ENCODE peak calls at places on chromosomes 2 and 18, in ten cellular contexts. Y, D, P, X, G, Q, I, H, O and T are unnamed samples.

GRCh38 chr2:239025951-239026461 is 178.1 kb downstream of the TWIST2 start:
- DNase-seq in G (no peak), P (no peak), H (no peak), O (no peak), D (no peak), X (no peak), Q (no peak), I (no peak), Y (no peak), T (no peak)

GRCh38 chr2:26978061-26978596 is 7.7 kb downstream of the MAPRE3 start:
- DNase-seq in D (no peak), P (peak), O (no peak), I (no peak), Y (no peak), X (no peak), H (peak), Q (no peak), G (no peak), T (no peak)

GRCh38 chr2:164757934-164758695 is 83.5 kb downstream of the COBLL1 start:
- DNase-seq in D (peak), Q (peak), I (no peak), G (no peak), Y (no peak), X (peak), H (no peak), O (no peak), P (peak), T (no peak)

GRCh38 chr18:36095936-36096519 is 28.7 kb upstream of the RPRD1A start:
- DNase-seq in I (no peak), P (no peak), D (peak), Y (peak), G (no peak), O (no peak), H (peak), Q (peak), X (peak), T (no peak)

GRCh38 chr2:207115715-207116364 is 49.9 kb downstream of the KLF7 start:
- DNase-seq in Y (no peak), P (no peak), Q (peak), O (no peak), X (no peak), H (no peak), I (no peak), D (no peak), G (no peak), T (peak)

GRCh38 chr2:235934059-235934896 is 233.9 kb downstream of the GBX2 start:
- DNase-seq in X (no peak), I (no peak), D (no peak), O (peak), Q (peak), Y (no peak), H (no peak), G (no peak), P (no peak), T (no peak)

GRCh38 chr2:76672798-76673197 is 849.4 kb downstream of the LRRTM4 start:
- DNase-seq in G (no peak), D (no peak), I (no peak), O (no peak), X (no peak), H (no peak), Y (no peak), Q (no peak), P (no peak), T (no peak)

GRCh38 chr18:29191263-29191662 is 1014.3 kb upstream of the CDH2 start:
- DNase-seq in P (no peak), D (peak), G (no peak), X (peak), O (no peak), H (no peak), Y (no peak), I (no peak), Q (peak), T (no peak)

GRCh38 chr2:113762377-113763118 is 6.1 kb upstream of the SLC35F5 start:
- DNase-seq in G (no peak), I (no peak), H (no peak), D (no peak), P (no peak), O (no peak), Y (no peak), Q (peak), X (no peak), T (no peak)

GRCh38 chr18:11579916-11580315 is 29.5 kb upstream of the SLC35G4 start:
- DNase-seq in P (no peak), Q (no peak), Y (no peak), X (no peak), I (no peak), D (no peak), H (no peak), O (no peak), G (no peak), T (no peak)

GRCh38 chr2:53417385-53417784 is 350.2 kb upstream of the CHAC2 start:
- DNase-seq in P (no peak), O (no peak), H (no peak), I (no peak), D (no peak), Y (no peak), Q (no peak), G (no peak), X (no peak), T (no peak)

GRCh38 chr18:51390695-51391094 is 193.2 kb upstream of the MEX3C start:
- DNase-seq in H (no peak), D (no peak), Q (no peak), X (no peak), I (no peak), G (no peak), O (no peak), P (no peak), Y (no peak), T (no peak)

GRCh38 chr18:32378705-32379104 is 92.0 kb downstream of the GAREM1 start:
- DNase-seq in Q (peak), Y (no peak), H (no peak), O (no peak), P (peak), D (no peak), G (peak), I (no peak), X (no peak), T (no peak)

GRCh38 chr2:16784652-16785051 is 119.0 kb upstream of the CYRIA start:
- DNase-seq in Y (no peak), Q (no peak), I (no peak), H (no peak), O (no peak), G (no peak), P (no peak), X (no peak), D (no peak), T (no peak)

GRCh38 chr2:14451312-14451711 is 181.2 kb upstream of the LRATD1 start:
- DNase-seq in H (no peak), O (no peak), D (no peak), I (no peak), Y (no peak), P (no peak), Q (no peak), X (peak), G (no peak), T (no peak)

GRCh38 chr2:134718956-134719814 is at the start of gene TMEM163:
- DNase-seq in G (peak), P (peak), I (no peak), Q (no peak), X (no peak), Y (no peak), O (no peak), D (no peak), H (peak), T (no peak)

GRCh38 chr2:47907097-47907781 is 941 bp upstream of the FBXO11 start:
- DNase-seq in H (peak), Y (no peak), X (peak), P (peak), D (no peak), G (peak), Q (no peak), I (peak), O (peak), T (peak)

GRCh38 chr18:6052449-6052913 is 157.2 kb upstream of the TMEM200C start:
- DNase-seq in H (no peak), Y (no peak), O (no peak), D (no peak), I (no peak), P (no peak), Q (peak), G (peak), X (no peak), T (no peak)

GRCh38 chr2:138827426-138828054 is 47.4 kb upstream of the NXPH2 start:
- DNase-seq in H (peak), O (no peak), Q (peak), G (peak), I (peak), Y (peak), D (peak), X (peak), P (no peak), T (peak)

GRCh38 chr2:100984892-100985307 is 17.2 kb upstream of the RPL31 start:
- DNase-seq in H (peak), O (peak), Q (peak), P (peak), X (peak), D (peak), Y (peak), I (peak), G (peak), T (peak)

GRCh38 chr2:128391679-128392078 is 73.0 kb upstream of the HS6ST1 start:
- DNase-seq in I (no peak), P (no peak), G (no peak), D (no peak), H (no peak), X (no peak), Q (no peak), Y (no peak), O (no peak), T (no peak)

GRCh38 chr18:3985664-3986063 is 469.4 kb downstream of the DLGAP1 start:
- DNase-seq in I (no peak), G (no peak), Q (peak), O (no peak), Y (no peak), X (no peak), P (no peak), H (no peak), D (no peak), T (no peak)

GRCh38 chr2:237590272-237591020 is at the start of gene RAB17:
- DNase-seq in I (no peak), D (peak), X (no peak), Y (peak), P (peak), Q (peak), G (no peak), O (peak), H (no peak), T (no peak)

GRCh38 chr2:176178271-176178806 is 10.1 kb upstream of the HOXD1 start:
- DNase-seq in H (no peak), G (no peak), Y (no peak), I (no peak), O (no peak), P (no peak), D (no peak), X (peak), Q (no peak), T (peak)

GRCh38 chr2:121818546-121818945 is 63.1 kb downstream of the TSN start:
- DNase-seq in Q (no peak), I (no peak), P (no peak), G (no peak), H (no peak), D (no peak), Y (no peak), O (no peak), X (peak), T (no peak)

GRCh38 chr2:215272918-215273317 is 38.9 kb upstream of the ATIC start:
- DNase-seq in G (no peak), P (no peak), X (no peak), D (no peak), I (no peak), H (no peak), Q (no peak), O (no peak), Y (no peak), T (no peak)

GRCh38 chr2:36680012-36680411 is 16.5 kb upstream of the VIT start:
- DNase-seq in Q (peak), P (no peak), H (no peak), G (no peak), I (no peak), Y (no peak), D (no peak), O (no peak), X (no peak), T (no peak)

GRCh38 chr2:236743623-236744280 is 174.1 kb downstream of the ACKR3 start:
- DNase-seq in X (no peak), Y (no peak), G (no peak), D (no peak), H (no peak), I (no peak), O (no peak), P (no peak), Q (peak), T (no peak)

DNA sequence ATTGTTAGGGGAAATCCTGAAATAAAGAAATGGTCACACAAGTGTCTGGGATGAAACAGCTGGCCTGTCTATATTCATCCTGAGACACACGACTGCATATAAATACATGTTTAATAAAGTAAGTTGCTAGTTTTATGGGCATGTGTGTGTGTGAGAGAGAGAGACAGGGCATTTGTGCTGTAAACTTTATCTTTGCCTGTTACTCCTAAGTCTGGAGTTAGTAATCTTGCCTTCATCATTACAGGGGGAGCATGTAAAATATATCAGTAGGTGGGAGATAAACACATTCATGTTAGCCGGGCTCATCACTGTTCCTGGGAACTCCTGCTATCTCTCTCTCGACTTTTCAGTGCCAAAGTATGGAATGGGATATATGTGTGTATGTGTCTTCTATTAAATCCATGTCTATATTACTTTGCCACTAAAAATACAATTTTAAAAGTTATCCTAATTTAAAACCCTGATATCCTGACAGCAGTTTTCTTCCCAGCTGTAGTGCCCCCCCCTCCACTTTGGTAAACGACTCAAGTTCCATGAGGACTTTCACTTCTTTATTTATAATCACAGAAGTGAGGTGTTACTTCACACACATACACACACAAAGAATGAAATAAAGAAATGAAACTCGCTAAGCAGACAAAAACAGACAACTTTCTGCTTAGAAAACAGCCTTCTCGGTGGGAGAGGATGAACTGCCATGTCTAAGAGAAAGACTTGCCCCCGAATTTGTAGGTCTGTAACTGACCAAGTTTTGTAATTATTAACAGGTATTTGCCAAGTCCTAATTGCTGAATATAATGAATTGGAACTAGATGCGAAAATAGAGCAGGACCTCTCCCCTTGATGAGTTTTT is 949 bp downstream of the ZEB2 start:
- DNase-seq in Y (no peak), P (no peak), Q (no peak), X (peak), O (no peak), I (no peak), H (no peak), G (no peak), D (no peak), T (no peak)
- TF ChIP-seq POLR2A in Y (no peak), P (no peak), Q (no peak), X (no peak), O (no peak), I (no peak), H (no peak), G (no peak), D (no peak), T (no peak)

DNA sequence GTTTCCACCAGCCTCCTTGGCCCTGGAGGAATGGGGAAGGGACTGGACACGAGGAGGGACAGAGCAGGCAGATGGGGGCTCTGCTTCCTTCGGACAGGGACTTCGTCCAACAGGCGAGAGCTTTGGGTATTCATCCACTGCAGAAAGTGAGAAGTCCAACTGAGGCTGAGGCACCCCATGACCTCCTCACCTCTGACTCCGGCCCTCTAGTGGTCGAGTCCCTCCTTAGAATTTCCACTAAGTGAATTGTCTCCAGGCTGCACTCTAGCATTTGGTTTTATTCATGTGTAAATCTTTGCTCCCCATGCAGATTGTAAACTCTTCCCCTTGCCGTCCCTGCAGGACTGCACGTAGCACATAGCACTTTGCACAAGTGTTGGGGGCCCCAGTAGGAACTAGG is 75.6 kb downstream of the TMEM247 start:
- DNase-seq in Y (no peak), H (no peak), G (no peak), I (no peak), X (peak), P (no peak), Q (no peak), O (no peak), D (peak), T (no peak)
- TF ChIP-seq CTCF in Y (peak), H (peak), G (no peak), I (peak), X (peak), P (peak), Q (no peak), O (no peak), D (peak), T (no peak)

DNA sequence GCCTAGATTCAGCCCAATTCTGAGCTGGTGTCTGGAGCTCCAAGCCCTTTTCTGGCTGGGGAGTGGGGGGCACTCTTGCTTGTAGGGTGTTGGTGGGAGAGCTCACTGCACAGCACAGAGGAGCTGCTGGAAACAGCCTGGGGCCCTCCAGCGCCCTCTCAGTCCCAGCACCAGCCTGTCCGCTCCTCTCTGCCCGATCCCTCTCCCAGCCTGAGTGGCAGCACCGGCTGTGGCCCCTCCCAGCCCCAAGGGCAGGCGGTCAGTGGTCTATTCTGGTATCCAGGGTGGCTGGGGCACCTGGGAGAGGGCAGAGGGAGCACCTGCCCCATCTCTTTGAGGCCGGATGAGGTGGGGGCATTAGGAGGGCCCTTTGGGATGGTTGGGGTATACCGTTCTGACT is 13.2 kb upstream of the DES start:
- DNase-seq in I (no peak), Y (no peak), G (no peak), H (no peak), Q (no peak), P (no peak), X (no peak), O (no peak), D (no peak), T (no peak)
- TF ChIP-seq POLR2A in I (no peak), Y (no peak), G (no peak), H (no peak), Q (no peak), P (no peak), X (no peak), O (no peak), D (no peak), T (no peak)

DNA sequence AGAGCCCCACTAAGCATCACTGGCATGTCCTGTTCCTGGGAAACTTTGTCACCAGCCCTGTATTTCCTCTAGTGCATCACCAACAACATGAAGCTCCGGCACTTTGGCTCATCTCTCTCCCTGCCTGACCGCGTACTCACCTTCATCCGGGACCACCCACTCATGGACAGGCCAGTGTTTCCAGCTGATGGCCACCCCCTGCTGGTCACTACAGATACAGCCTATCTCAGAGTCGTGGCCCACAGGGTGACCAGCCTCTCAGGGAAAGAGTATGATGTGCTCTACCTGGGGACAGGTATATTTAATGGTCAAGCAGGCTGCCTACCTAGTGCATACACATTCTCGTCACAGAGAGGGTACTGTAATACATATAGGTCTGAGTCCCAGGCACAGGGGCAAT is 21.0 kb downstream of the SEMA4F start:
- DNase-seq in P (no peak), Y (no peak), Q (no peak), G (no peak), I (no peak), D (no peak), X (no peak), H (peak), O (no peak), T (no peak)
- TF ChIP-seq CTCF in P (no peak), Y (peak), Q (peak), G (no peak), I (no peak), D (no peak), X (peak), H (peak), O (no peak), T (no peak)

DNA sequence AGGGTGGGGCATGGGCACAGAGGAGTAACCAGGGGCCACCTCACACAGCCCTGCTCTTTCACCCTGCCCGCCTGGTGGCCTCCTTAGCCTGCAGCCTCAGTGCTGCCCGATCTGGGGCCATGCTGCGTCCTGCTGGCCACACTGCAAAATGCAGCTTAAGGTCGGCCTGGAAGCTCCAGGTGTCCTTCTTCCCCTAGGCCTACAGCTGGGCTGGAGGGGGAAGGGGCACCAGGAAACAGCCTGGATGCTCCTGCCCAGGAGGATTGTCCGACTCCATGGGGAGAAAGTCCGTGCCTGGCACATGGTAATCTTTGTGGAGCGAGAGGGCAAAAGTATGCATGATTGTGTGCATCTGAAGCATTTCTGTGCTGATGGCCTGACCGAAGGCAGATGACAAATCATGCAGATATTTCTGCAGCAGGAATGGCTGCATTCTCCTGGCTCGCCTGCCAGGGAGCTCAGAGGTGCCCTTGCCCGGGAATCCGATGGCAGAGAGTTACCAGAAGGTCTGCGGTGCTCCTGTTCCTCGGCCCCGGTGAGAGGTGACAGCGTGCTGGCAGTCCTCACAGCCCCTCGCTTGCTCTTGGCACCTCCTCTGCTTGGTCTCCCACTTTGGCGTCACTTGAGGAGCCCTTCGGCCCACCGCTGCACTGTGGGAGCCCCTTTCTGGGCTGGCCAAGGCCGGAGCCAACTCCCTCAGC is 12.8 kb upstream of the ALPP start:
- DNase-seq in D (peak), Y (peak), G (peak), X (peak), I (no peak), O (no peak), H (peak), Q (peak), P (peak), T (no peak)
- TF ChIP-seq POLR2A in D (no peak), Y (no peak), G (no peak), X (no peak), I (no peak), O (no peak), H (no peak), Q (no peak), P (no peak), T (no peak)

GRCh38 chr2:160157861-160158813 is 41.9 kb downstream of the ITGB6 start:
- DNase-seq in P (no peak), I (no peak), G (no peak), X (no peak), D (no peak), Y (no peak), O (peak), Q (peak), H (no peak), T (no peak)

GRCh38 chr2:160156665-160157064 is 43.4 kb downstream of the ITGB6 start:
- DNase-seq in Q (peak), I (no peak), P (no peak), Y (no peak), O (no peak), D (no peak), H (no peak), G (no peak), X (no peak), T (no peak)

GRCh38 chr2:160156084-160156483 is 44.0 kb downstream of the ITGB6 start:
- DNase-seq in D (peak), Q (no peak), I (no peak), G (no peak), X (no peak), Y (no peak), O (no peak), H (no peak), P (no peak), T (no peak)
- TF ChIP-seq CTCF in D (peak), Q (no peak), I (no peak), G (no peak), X (no peak), Y (no peak), O (no peak), H (peak), P (no peak), T (no peak)